ENCODE peak calls at places on chromosomes 13 and 19, in ten cellular contexts. Y is Peyer's patch, Z is adipocyte, Q is neural progenitor cell, E is lower lobe of right lung, S is right lobe of liver, I is heart left ventricle, P is ovary, O is tibial nerve, F is mammary epithelial cell. L is an unnamed sample.

GRCh38 chr13:31207630-31208549 is 8.1 kb downstream of the B3GLCT start:
- DNase-seq in Q (peak; percentile 25), Z (peak; percentile 58), F (no peak), S (no peak), E (no peak), I (peak; percentile 45), P (peak; percentile 63), O (no peak), Y (no peak), L (no peak)

GRCh38 chr13:109989155-109989554 is 202.8 kb upstream of the IRS2 start:
- DNase-seq in Q (no peak), F (no peak), E (no peak), Z (no peak), Y (no peak), P (no peak), I (no peak), O (no peak), S (no peak), L (no peak)

GRCh38 chr19:48635966-48636858 is 967 bp downstream of the DBP start:
- DNase-seq in F (no peak), Z (peak; percentile 33), P (peak; percentile 78), S (peak; percentile 63), Q (peak; percentile 46), Y (no peak), E (no peak), I (peak; percentile 69), O (no peak), L (peak; percentile 85)

GRCh38 chr19:35153701-35154534 is 617 bp upstream of the FXYD5 start:
- DNase-seq in O (no peak), P (peak; percentile 33), F (no peak), Y (peak; percentile 79), S (no peak), Z (peak; percentile 49), Q (peak; percentile 79), E (peak; percentile 68), I (peak; percentile 40), L (peak; percentile 82)

GRCh38 chr13:86741762-86742285 is 929.3 kb upstream of the SLITRK5 start:
- DNase-seq in Q (no peak), Z (no peak), Y (no peak), S (no peak), P (no peak), O (no peak), F (no peak), E (no peak), I (no peak), L (no peak)

GRCh38 chr13:31896427-31896826 is 135.1 kb upstream of the FRY start:
- DNase-seq in Z (peak; percentile 78), Q (peak; percentile 8), O (peak; percentile 20), I (peak; percentile 35), Y (no peak), F (peak; percentile 19), P (no peak), S (no peak), E (no peak), L (no peak)

GRCh38 chr19:31145021-31145420 is 204.2 kb downstream of the TSHZ3 start:
- DNase-seq in I (no peak), Z (no peak), Q (no peak), F (no peak), O (no peak), Y (no peak), S (no peak), P (no peak), E (no peak), L (no peak)

GRCh38 chr13:113922412-113923118 is 51.3 kb downstream of the C13orf46 start:
- DNase-seq in S (no peak), Q (no peak), E (no peak), O (no peak), Z (no peak), Y (no peak), I (no peak), P (no peak), F (no peak), L (no peak)

GRCh38 chr19:50669319-50670101 is 20.3 kb downstream of the C19orf81 start:
- DNase-seq in Z (peak; percentile 69), I (no peak), O (peak; percentile 20), Q (no peak), Y (peak; percentile 57), E (no peak), S (no peak), F (no peak), P (no peak), L (no peak)

GRCh38 chr13:25171517-25172302 is at the start of gene AMER2:
- DNase-seq in P (peak; percentile 20), I (no peak), Q (peak; percentile 86), S (no peak), E (no peak), Z (peak; percentile 62), Y (no peak), O (peak; percentile 46), F (no peak), L (no peak)

GRCh38 chr19:50695251-50696064 is 24.1 kb downstream of the SHANK1 start:
- DNase-seq in F (no peak), E (no peak), I (no peak), Q (peak; percentile 85), S (no peak), O (no peak), Y (no peak), P (peak; percentile 46), Z (peak; percentile 38), L (no peak)

GRCh38 chr13:113552786-113553540 is 31.6 kb upstream of the TFDP1 start:
- DNase-seq in Z (no peak), P (no peak), Y (peak; percentile 42), E (peak; percentile 22), Q (no peak), O (no peak), S (no peak), I (no peak), F (no peak), L (peak; percentile 32)

GRCh38 chr19:47503823-47504145 is 11.1 kb downstream of the NAPA start:
- DNase-seq in Z (no peak), O (no peak), P (no peak), S (no peak), I (no peak), F (no peak), Y (no peak), E (no peak), Q (no peak), L (no peak)

GRCh38 chr13:34277971-34278370 is 460.0 kb downstream of the RFC3 start:
- DNase-seq in Q (no peak), F (no peak), Z (no peak), I (no peak), S (no peak), E (no peak), O (no peak), P (no peak), Y (no peak), L (no peak)

GRCh38 chr13:110636053-110636475 is 20.7 kb downstream of the NAXD start:
- DNase-seq in Z (no peak), F (no peak), Q (no peak), S (no peak), I (no peak), Y (no peak), E (peak; percentile 28), O (no peak), P (no peak), L (no peak)

GRCh38 chr19:2325261-2326046 is 2.9 kb downstream of the LSM7 start:
- DNase-seq in I (no peak), E (no peak), Z (no peak), O (no peak), P (no peak), Q (no peak), S (no peak), Y (peak; percentile 73), F (no peak), L (no peak)
- H3K4me1 ChIP-seq in I (peaks cover 34% of the 10 kb centered on the region), E (peaks cover 30% of the 10 kb centered on the region), Z (peaks cover 18% of the 10 kb centered on the region), O (peaks cover 38% of the 10 kb centered on the region), P (peaks cover 11% of the 10 kb centered on the region), Q (peaks cover 10% of the 10 kb centered on the region), S (peaks cover 23% of the 10 kb centered on the region), Y (peaks cover 23% of the 10 kb centered on the region), F (peaks cover 13% of the 10 kb centered on the region), L (peaks cover 22% of the 10 kb centered on the region)

DNA sequence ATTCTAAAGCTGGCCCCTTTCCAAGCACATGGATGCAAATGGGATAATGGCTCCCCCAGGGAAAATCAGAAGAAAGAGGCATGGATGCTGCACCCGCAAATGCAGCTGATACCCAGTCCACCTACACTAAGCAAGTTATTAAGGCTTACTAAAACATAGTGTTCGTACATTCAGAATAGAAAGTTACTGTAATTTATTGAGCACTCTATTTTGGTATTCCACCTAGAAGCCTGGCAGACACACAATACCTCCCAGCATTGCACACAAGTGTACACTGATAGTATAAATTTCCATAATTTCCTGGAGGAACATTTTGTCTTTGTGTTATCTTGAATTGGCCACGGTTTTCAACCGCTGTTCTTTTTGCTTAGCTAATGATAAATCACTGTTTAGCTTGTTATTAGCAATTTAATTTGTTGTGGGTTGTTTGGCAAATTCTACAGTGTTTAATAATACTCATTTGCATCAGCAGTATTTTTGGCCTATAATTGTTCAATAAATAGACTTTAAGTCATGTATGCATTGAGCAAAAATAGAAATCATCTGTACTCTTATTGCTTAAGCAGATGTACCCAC is 94.5 kb upstream of the MRI1 start:
- DNase-seq in Q (no peak), P (no peak), Z (no peak), E (no peak), Y (no peak), I (no peak), S (no peak), F (no peak), O (no peak), L (no peak)
- H3K4me3 ChIP-seq in Q (no peak overlapping the region), P (no peak overlapping the region), Z (no peak overlapping the region), E (no peak overlapping the region), Y (no peak overlapping the region), I (no peak overlapping the region), S (no peak overlapping the region), F (no peak overlapping the region), O (no peak overlapping the region), L (no peak overlapping the region)

GRCh38 chr19:45641274-45642105 is 2.3 kb upstream of the EML2 start:
- DNase-seq in O (peak; percentile 72), E (peak; percentile 92), P (peak; percentile 63), I (peak; percentile 78), Q (peak; percentile 93), Z (peak; percentile 71), F (peak; percentile 97), S (peak; percentile 83), Y (peak; percentile 97), L (peak; percentile 90)
- H3K4me1 ChIP-seq in O (peaks cover 70% of the 10 kb centered on the region), E (peaks cover 63% of the 10 kb centered on the region), P (peaks cover 4% of the 10 kb centered on the region), I (peaks cover 60% of the 10 kb centered on the region), Q (peaks cover 13% of the 10 kb centered on the region), Z (peaks cover 25% of the 10 kb centered on the region), F (peaks cover 43% of the 10 kb centered on the region), S (peaks cover 24% of the 10 kb centered on the region), Y (peaks cover 20% of the 10 kb centered on the region), L (peaks cover 60% of the 10 kb centered on the region)

GRCh38 chr13:78595458-78595818 is 7.9 kb downstream of the POU4F1 start:
- DNase-seq in Z (no peak), F (no peak), P (no peak), E (no peak), I (no peak), O (no peak), S (no peak), Q (peak; percentile 74), Y (no peak), L (no peak)

GRCh38 chr13:78598382-78598781 is 5.0 kb downstream of the POU4F1 start:
- DNase-seq in I (no peak), S (no peak), O (no peak), E (no peak), Q (peak; percentile 5), P (no peak), Z (no peak), F (no peak), Y (no peak), L (no peak)

GRCh38 chr13:78596701-78597550 is 6.4 kb downstream of the POU4F1 start:
- DNase-seq in O (no peak), I (no peak), Y (no peak), Z (no peak), Q (peak; percentile 61), P (no peak), E (no peak), S (no peak), F (no peak), L (no peak)

GRCh38 chr13:78593652-78594494 is 9.5 kb downstream of the POU4F1 start:
- DNase-seq in E (no peak), Q (peak; percentile 85), F (no peak), S (no peak), Z (no peak), O (no peak), Y (no peak), P (no peak), I (no peak), L (no peak)

GRCh38 chr13:78595819-78596700 is 7.3 kb downstream of the POU4F1 start:
- DNase-seq in O (no peak), Y (no peak), Z (no peak), S (peak; percentile 91), I (no peak), P (no peak), E (no peak), Q (peak; percentile 81), F (no peak), L (no peak)
- H3K4me3 ChIP-seq in O (no peak overlapping the region), Y (peak overlapping the region; percentile 32), Z (no peak overlapping the region), S (peak overlapping the region; percentile 25), I (peak overlapping the region; percentile 19), P (no peak overlapping the region), E (peak overlapping the region; percentile 4), Q (peak overlapping the region; percentile 51), F (no peak overlapping the region), L (no peak overlapping the region)

L was measured in upper lobe of right lung.